ENCODE peak calls at places on chromosomes 16 and 17, in five cellular contexts. P is A549, L is HepG2, A is GM12878, X is K562. I is an unnamed sample.

GRCh38 chr16:50711862-50712567 is 18.6 kb downstream of the NOD2 start:
- DNase-seq in P (no peak), L (no peak), A (no peak), X (no peak), I (no peak)

GRCh38 chr16:63714876-63715275 is 1407.0 kb downstream of the CDH11 start:
- DNase-seq in P (no peak), L (no peak), A (no peak), X (no peak), I (no peak)

GRCh38 chr17:34740936-34741515 is 161.6 kb downstream of the TMEM132E start:
- DNase-seq in P (no peak), L (no peak), A (no peak), X (no peak), I (no peak)

GRCh38 chr17:67834634-67835033 is 9.3 kb downstream of the BPTF start:
- DNase-seq in P (no peak), L (no peak), A (no peak), X (no peak), I (no peak)

GRCh38 chr17:4742133-4742532 is 2.4 kb upstream of the CXCL16 start:
- DNase-seq in P (no peak), L (no peak), A (no peak), X (no peak), I (no peak)

GRCh38 chr16:29784901-29785500 is 5.5 kb upstream of the KIF22 start:
- DNase-seq in P (no peak), L (no peak), A (no peak), X (peak; percentile 79), I (peak; percentile 76)

GRCh38 chr17:37570527-37571093 is 38.6 kb downstream of the SYNRG start:
- DNase-seq in P (peak; percentile 87), L (peak; percentile 60), A (no peak), X (peak; percentile 47), I (peak; percentile 66)

GRCh38 chr17:81371910-81372760 is 23.1 kb upstream of the BAHCC1 start:
- DNase-seq in P (peak; percentile 73), L (no peak), A (no peak), X (peak; percentile 59), I (peak; percentile 31)

GRCh38 chr16:57146735-57147134 is 39.1 kb downstream of the PSME3IP1 start:
- DNase-seq in P (peak; percentile 62), L (peak; percentile 28), A (no peak), X (peak; percentile 54), I (no peak)

GRCh38 chr16:8736123-8736680 is 61.2 kb downstream of the TMEM186 start:
- DNase-seq in P (no peak), L (no peak), A (no peak), X (no peak), I (no peak)

GRCh38 chr17:39364236-39365025 is 37.0 kb downstream of the FBXL20 start:
- DNase-seq in P (no peak), L (no peak), A (no peak), X (peak; percentile 52), I (no peak)

GRCh38 chr17:31525801-31526549 is 134.5 kb downstream of the RAB11FIP4 start:
- DNase-seq in P (peak; percentile 89), L (peak; percentile 24), A (no peak), X (peak; percentile 42), I (no peak)

GRCh38 chr16:17591655-17592405 is 121.1 kb upstream of the XYLT1 start:
- DNase-seq in P (no peak), L (no peak), A (no peak), X (no peak), I (no peak)

GRCh38 chr16:48435906-48436305 is 50.7 kb upstream of the SIAH1 start:
- DNase-seq in P (no peak), L (no peak), A (no peak), X (no peak), I (no peak)

GRCh38 chr17:20092292-20092867 is 83.2 kb downstream of the SPECC1 start:
- DNase-seq in P (no peak), L (no peak), A (no peak), X (no peak), I (no peak)

GRCh38 chr16:2587891-2588565 is 50.2 kb downstream of the PDPK1 start:
- DNase-seq in P (no peak), L (no peak), A (no peak), X (no peak), I (no peak)

GRCh38 chr16:2584742-2585650 is 47.2 kb downstream of the PDPK1 start:
- DNase-seq in P (no peak), L (no peak), A (no peak), X (no peak), I (no peak)

GRCh38 chr16:2586901-2587480 is 49.2 kb downstream of the PDPK1 start:
- DNase-seq in P (no peak), L (no peak), A (no peak), X (no peak), I (no peak)

GRCh38 chr16:2585651-2586081 is 47.8 kb downstream of the PDPK1 start:
- DNase-seq in P (no peak), L (no peak), A (no peak), X (no peak), I (no peak)

GRCh38 chr16:2586241-2586640 is 48.4 kb downstream of the PDPK1 start:
- DNase-seq in P (no peak), L (no peak), A (no peak), X (peak; percentile 42), I (no peak)
- TF ChIP-seq CTCF in P (no peak), L (peak; percentile 50), A (peak; percentile 16), X (peak; percentile 36), I (peak; percentile 31)

DNA sequence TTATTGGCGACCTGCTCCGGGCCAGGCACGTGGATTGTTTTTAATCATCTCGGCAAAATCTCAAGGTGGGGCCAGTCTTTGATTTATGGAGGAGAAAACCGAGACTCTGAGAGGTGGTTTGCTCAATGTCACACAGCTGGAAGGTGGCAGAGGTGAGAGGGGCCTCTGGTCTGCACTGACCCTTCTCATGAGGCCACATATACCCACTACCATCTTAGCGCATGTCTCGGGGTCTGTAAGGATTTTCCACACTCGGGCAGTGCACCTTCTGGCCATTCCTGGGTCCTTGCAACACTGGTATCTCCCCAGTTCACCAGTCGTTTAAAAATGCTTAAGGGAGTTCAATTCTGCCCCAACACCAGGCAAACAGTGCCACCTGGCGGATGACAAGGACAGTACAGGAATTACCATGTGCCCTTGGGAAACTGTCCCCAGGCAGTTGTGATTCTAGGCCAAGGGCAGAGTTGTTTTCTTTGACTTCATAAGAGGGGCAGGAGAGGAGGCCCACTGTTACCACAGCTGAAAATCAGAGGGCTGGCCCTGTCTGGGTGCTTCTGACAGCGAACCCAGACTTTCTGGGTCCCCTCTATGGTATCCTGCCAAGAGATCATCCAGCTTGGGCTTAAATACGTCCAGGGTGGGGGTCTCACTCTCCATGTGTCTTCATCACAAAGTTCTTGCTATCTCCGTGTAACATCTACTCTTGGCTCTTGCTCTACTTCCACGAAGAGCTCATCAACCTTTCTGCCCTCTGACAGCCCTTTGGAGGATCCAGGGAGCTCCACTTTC is 39.4 kb upstream of the RAI1 start:
- DNase-seq in P (peak; percentile 70), L (peak; percentile 74), A (peak; percentile 46), X (peak; percentile 50), I (peak; percentile 74)
- TF ChIP-seq MYC in P (peak; percentile 70), L (peak; percentile 42), A (no peak), X (no peak), I (no peak)

DNA sequence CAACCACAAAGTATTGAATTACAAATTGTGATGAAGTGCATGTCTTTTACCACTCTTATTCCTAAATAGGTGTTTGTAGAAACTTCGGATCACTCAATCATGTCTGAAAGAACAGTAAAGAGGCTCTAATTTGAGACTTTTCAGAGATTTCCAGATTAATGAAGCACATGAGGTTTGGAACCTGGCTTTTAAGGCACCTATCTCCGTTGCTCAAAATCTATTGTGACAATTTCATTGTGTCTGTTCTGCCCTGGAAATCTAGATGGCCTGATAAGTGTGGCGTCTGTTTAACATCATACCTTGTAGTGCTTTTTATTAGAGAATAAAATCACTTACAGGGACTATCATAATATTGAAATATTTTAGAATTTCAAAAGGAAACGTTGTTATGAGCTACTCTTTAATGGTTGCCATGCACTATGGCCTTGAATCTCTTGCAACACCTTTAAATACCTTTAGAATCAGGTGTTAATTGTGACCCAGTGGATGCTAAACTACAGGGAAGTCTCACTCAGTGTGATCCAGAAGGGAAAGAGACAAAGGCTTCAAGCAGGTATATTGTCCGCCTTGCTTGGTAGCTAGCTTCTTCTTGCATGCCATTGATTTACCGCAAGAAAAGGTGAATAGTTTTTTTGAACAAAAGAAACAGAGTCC is 210.3 kb downstream of the CNTNAP4 start:
- DNase-seq in P (no peak), L (no peak), A (no peak), X (no peak), I (no peak)
- H3K4me2 ChIP-seq in P (no peak overlapping the region), L (no peak overlapping the region), A (no peak overlapping the region), X (no peak overlapping the region), I (no peak overlapping the region)

DNA sequence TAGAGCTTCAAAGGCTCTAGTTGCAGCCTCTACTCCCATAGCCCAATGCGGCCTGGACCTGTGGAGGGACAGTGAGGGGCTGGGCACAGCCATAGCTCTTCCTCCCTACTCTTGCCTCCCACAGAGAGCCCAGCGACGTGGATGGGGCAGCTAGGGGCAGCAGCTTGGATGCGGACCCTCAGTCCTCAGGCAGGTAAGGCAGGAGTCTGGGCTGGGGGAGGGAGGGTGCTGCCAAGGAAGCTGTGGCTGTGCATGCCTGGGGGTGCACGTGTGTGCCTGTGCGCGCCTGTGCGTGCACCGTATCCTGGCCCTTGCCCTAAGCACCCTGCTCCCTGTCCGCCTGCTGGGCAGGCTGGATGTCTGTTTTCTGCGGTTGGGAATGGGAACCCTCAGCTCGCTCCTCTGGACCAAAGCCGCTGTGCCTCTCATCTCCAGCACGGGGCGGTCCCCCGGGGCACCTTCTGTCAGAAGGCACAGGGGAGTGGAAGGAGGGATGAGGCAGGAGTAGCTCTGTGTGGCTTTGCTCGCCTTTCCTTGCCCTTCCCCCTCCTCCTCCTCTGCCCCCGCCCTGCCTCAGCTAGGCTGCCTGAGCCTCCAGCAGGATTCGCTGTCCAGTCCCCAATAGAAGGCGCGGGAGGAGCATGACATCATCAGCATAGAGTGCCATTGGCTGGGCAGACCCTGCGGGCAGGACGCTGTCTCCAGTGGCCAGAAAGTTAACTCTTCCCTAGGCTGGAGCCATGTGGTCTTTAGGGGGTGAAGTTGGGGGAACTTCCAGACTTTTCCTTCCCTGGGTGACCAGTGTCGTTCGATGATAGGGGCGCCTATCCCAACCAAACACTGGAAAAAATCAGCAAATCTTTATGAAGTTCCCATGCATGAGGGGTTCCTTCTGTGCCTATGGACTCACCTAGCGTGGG is 797 bp downstream of the PRCD start:
- DNase-seq in P (peak; percentile 100), L (peak; percentile 73), A (no peak), X (peak; percentile 98), I (peak; percentile 95)
- TF ChIP-seq CTCF in P (no peak), L (no peak), A (no peak), X (peak; percentile 9), I (peak; percentile 27)

I was measured in endothelial cell of umbilical vein.